ENCODE peak calls at places on chromosomes 4 and X, in four cellular contexts. J is endodermal cell, P is HFF-Myc, W is neuronal stem cell. S is an unnamed sample.

GRCh38 chrX:1448793-1449580 is 3.7 kb downstream of the ASMTL start:
- DNase-seq in P (no peak), W (no peak), J (peak), S (no peak)

GRCh38 chr4:20359692-20360091 is 108.0 kb downstream of the SLIT2 start:
- DNase-seq in P (no peak), J (no peak), W (no peak), S (no peak)

GRCh38 chrX:153526040-153526439 is 8.6 kb downstream of the ATP2B3 start:
- DNase-seq in P (no peak), W (no peak), J (no peak), S (no peak)

GRCh38 chr4:136706942-136707341 is 825.4 kb downstream of the PCDH18 start:
- DNase-seq in W (no peak), J (no peak), P (no peak), S (no peak)

GRCh38 chrX:140229187-140229586 is 263.9 kb upstream of the CXorf66 start:
- DNase-seq in J (peak), P (no peak), W (no peak), S (no peak)

GRCh38 chr4:1211951-1212545 is 36.9 kb downstream of the CTBP1 start:
- DNase-seq in W (no peak), J (no peak), P (no peak), S (no peak)

GRCh38 chrX:134604701-134605271 is 53.5 kb downstream of the PLAC1 start:
- DNase-seq in P (no peak), J (no peak), W (no peak), S (peak)

GRCh38 chr4:69649629-69650028 is 3.4 kb downstream of the UGT2A1 start:
- DNase-seq in P (no peak), J (no peak), W (no peak), S (peak)

GRCh38 chr4:39568805-39569204 is 41.6 kb upstream of the UGDH start:
- DNase-seq in J (no peak), P (no peak), W (no peak), S (peak)

GRCh38 chr4:48431401-48431800 is 51.7 kb upstream of the SLC10A4 start:
- DNase-seq in W (no peak), J (no peak), P (no peak), S (no peak)

GRCh38 chr4:145299380-145300076 is 119.1 kb upstream of the OTUD4 start:
- DNase-seq in J (no peak), P (peak), W (no peak), S (peak)

GRCh38 chrX:18194688-18195087 is 26.0 kb downstream of the BEND2 start:
- DNase-seq in P (no peak), W (no peak), J (no peak), S (no peak)

GRCh38 chr4:81627617-81628016 is 155.9 kb upstream of the RASGEF1B start:
- DNase-seq in W (no peak), P (no peak), J (peak), S (no peak)

GRCh38 chr4:158810487-158811215 is 41.8 kb downstream of the FNIP2 start:
- DNase-seq in P (peak), J (no peak), W (no peak), S (peak)

GRCh38 chr4:186149872-186150271 is 41.5 kb upstream of the CYP4V2 start:
- DNase-seq in J (peak), P (no peak), W (no peak), S (peak)

GRCh38 chr4:67151376-67152343 is 393.6 kb downstream of the CENPC start:
- DNase-seq in W (no peak), J (no peak), P (no peak), S (no peak)

GRCh38 chr4:68360570-68360969 is 10.7 kb upstream of the YTHDC1 start:
- DNase-seq in J (no peak), P (no peak), W (no peak), S (no peak)

GRCh38 chrX:107646736-107647135 is 18.4 kb downstream of the PRPS1 start:
- DNase-seq in W (no peak), J (no peak), P (no peak), S (no peak)

GRCh38 chrX:120310861-120311631 is at the start of gene TMEM255A:
- DNase-seq in W (peak), P (no peak), J (peak), S (peak)

GRCh38 chr4:164383187-164384181 is 370.4 kb upstream of the SMIM31 start:
- DNase-seq in P (no peak), J (peak), W (peak), S (peak)

GRCh38 chrX:13473666-13474516 is 95.5 kb upstream of the EGFL6 start:
- DNase-seq in W (no peak), J (no peak), P (no peak), S (no peak)

GRCh38 chrX:42462917-42463316 is 315.0 kb downstream of the PPP1R2C start:
- DNase-seq in W (no peak), P (no peak), J (no peak), S (no peak)

GRCh38 chrX:287670-288069 is 6.5 kb downstream of the PLCXD1 start:
- DNase-seq in J (no peak), W (no peak), P (no peak), S (peak)

GRCh38 chr4:31674313-31674947 is 954.3 kb downstream of the PCDH7 start:
- DNase-seq in W (no peak), J (peak), P (no peak), S (peak)

GRCh38 chrX:21490341-21490740 is 116.1 kb downstream of the CNKSR2 start:
- DNase-seq in W (no peak), J (no peak), P (no peak), S (peak)

GRCh38 chr4:20384456-20384855 is 132.8 kb downstream of the SLIT2 start:
- DNase-seq in W (no peak), J (no peak), P (no peak), S (no peak)

S was measured in epithelial cell of esophagus.